ENCODE peak calls at places on chromosome 4, in six cellular contexts. J is A549, B is heart right ventricle, I is body of pancreas, S is Peyer's patch, U is neural progenitor cell. A is an unnamed sample.

GRCh38 chr4:144801731-144802130 is 155.8 kb downstream of the HHIP start:
- DNase-seq in J (no peak), U (no peak), S (no peak), B (no peak), I (no peak), A (no peak)

GRCh38 chr4:82891728-82892466 is 944 bp upstream of the SEC31A start:
- DNase-seq in B (no peak), I (no peak), S (no peak), U (peak; percentile 24), J (no peak), A (no peak)

GRCh38 chr4:98793658-98794057 is 135.2 kb upstream of the TSPAN5 start:
- DNase-seq in U (no peak), I (no peak), J (no peak), B (no peak), S (no peak), A (no peak)

GRCh38 chr4:88989990-88990389 is 67.0 kb downstream of the FAM13A start:
- DNase-seq in S (no peak), J (no peak), B (no peak), U (no peak), I (no peak), A (no peak)

GRCh38 chr4:31234494-31234893 is 514.3 kb downstream of the PCDH7 start:
- DNase-seq in S (no peak), U (no peak), I (no peak), B (no peak), J (no peak), A (no peak)

GRCh38 chr4:7391637-7392437 is 42.9 kb downstream of the PSAPL1 start:
- DNase-seq in S (no peak), I (no peak), B (no peak), U (no peak), J (no peak), A (peak; percentile 53)

GRCh38 chr4:141180991-141181760 is 39.5 kb upstream of the ZNF330 start:
- DNase-seq in U (no peak), J (no peak), S (no peak), I (no peak), B (no peak), A (no peak)

GRCh38 chr4:105990933-105991332 is 95.7 kb downstream of the NPNT start:
- DNase-seq in S (no peak), J (no peak), B (peak; percentile 85), U (no peak), I (peak; percentile 59), A (peak; percentile 70)

GRCh38 chr4:94595880-94596483 is 144.2 kb downstream of the PDLIM5 start:
- DNase-seq in S (no peak), I (no peak), U (peak; percentile 46), B (no peak), J (peak; percentile 24), A (no peak)

GRCh38 chr4:154506253-154506652 is 14.7 kb upstream of the DCHS2 start:
- DNase-seq in S (no peak), J (no peak), I (no peak), U (peak; percentile 64), B (no peak), A (no peak)

GRCh38 chr4:99817310-99817885 is 771 bp downstream of the DAPP1 start:
- DNase-seq in U (no peak), J (no peak), I (no peak), S (no peak), B (no peak), A (no peak)
- H3K27ac ChIP-seq in U (no peak overlapping the region), J (no peak overlapping the region), I (peak overlapping the region; percentile 70), S (peak overlapping the region; percentile 73), B (no peak overlapping the region), A (no peak overlapping the region)

GRCh38 chr4:90318208-90318607 is 191.0 kb downstream of the CCSER1 start:
- DNase-seq in I (no peak), J (no peak), S (no peak), U (no peak), B (no peak), A (no peak)
- H3K4me3 ChIP-seq in I (no peak overlapping the region), J (no peak overlapping the region), S (no peak overlapping the region), U (no peak overlapping the region), B (no peak overlapping the region), A (no peak overlapping the region)

GRCh38 chr4:183722738-183723560 is 63.9 kb downstream of the TRAPPC11 start:
- DNase-seq in B (peak; percentile 75), U (peak; percentile 76), J (no peak), S (peak; percentile 64), I (peak; percentile 76), A (no peak)

GRCh38 chr4:183723561-183724228 is 64.6 kb downstream of the TRAPPC11 start:
- DNase-seq in U (no peak), I (no peak), S (no peak), B (no peak), J (no peak), A (no peak)

GRCh38 chr4:183716302-183716701 is 57.2 kb downstream of the TRAPPC11 start:
- DNase-seq in U (no peak), S (no peak), B (no peak), J (no peak), I (no peak), A (no peak)

GRCh38 chr4:183718876-183719275 is 59.8 kb downstream of the TRAPPC11 start:
- DNase-seq in U (no peak), J (no peak), B (no peak), I (no peak), S (no peak), A (no peak)

GRCh38 chr4:183721207-183722081 is 62.4 kb downstream of the TRAPPC11 start:
- DNase-seq in B (peak; percentile 83), S (peak; percentile 25), I (peak; percentile 86), U (peak; percentile 32), J (peak; percentile 60), A (no peak)
- TF ChIP-seq CTCF in B (peak; percentile 66), S (no peak), I (peak; percentile 76), U (peak; percentile 33), J (peak; percentile 51), A (no peak)

GRCh38 chr4:23291139-23291538 is 598.4 kb downstream of the GBA3 start:
- DNase-seq in S (no peak), B (no peak), J (no peak), U (no peak), I (no peak), A (no peak)
- H3K27ac ChIP-seq in S (no peak overlapping the region), B (no peak overlapping the region), J (no peak overlapping the region), U (no peak overlapping the region), I (no peak overlapping the region), A (no peak overlapping the region)

GRCh38 chr4:113758361-113758760 is 3.2 kb downstream of the CAMK2D start:
- DNase-seq in S (no peak), I (no peak), U (no peak), B (no peak), J (no peak), A (no peak)

GRCh38 chr4:113761682-113762060 is at the start of gene CAMK2D:
- DNase-seq in J (peak; percentile 62), B (peak; percentile 88), S (peak; percentile 77), I (peak; percentile 85), U (peak; percentile 88), A (peak; percentile 60)

GRCh38 chr4:113760094-113760851 is 1.3 kb downstream of the CAMK2D start:
- DNase-seq in B (no peak), I (peak; percentile 25), J (peak; percentile 7), U (peak; percentile 62), S (peak; percentile 61), A (peak; percentile 69)

GRCh38 chr4:113760852-113761681 is 471 bp downstream of the CAMK2D start:
- DNase-seq in J (peak; percentile 26), U (peak; percentile 62), B (peak; percentile 86), S (peak; percentile 61), I (peak; percentile 76), A (peak; percentile 89)

DNA sequence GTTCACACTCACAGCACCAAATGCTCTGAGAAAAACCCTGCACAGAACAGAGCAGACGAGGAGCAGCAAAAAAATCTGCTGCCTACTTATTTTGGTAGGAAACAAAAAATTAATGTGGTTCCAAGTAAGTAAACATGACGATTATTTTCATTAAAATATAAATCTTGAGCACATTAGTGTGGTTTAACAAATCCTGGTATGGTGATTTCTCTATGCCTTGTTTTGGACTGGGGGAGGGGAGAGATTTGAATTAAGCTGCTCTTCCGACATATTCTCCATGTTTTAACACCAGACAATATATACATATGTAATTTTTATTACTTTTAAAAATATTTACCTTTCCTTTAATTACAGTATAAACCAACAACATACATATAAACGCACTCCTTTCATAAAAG is 1.8 kb downstream of the CAMK2D start:
- DNase-seq in J (no peak), S (no peak), B (no peak), I (no peak), U (no peak), A (no peak)
- H3K4me3 ChIP-seq in J (peak overlapping the region; percentile 90), S (peak overlapping the region; percentile 75), B (peak overlapping the region; percentile 88), I (peak overlapping the region; percentile 48), U (peak overlapping the region; percentile 77), A (peak overlapping the region; percentile 93)

GRCh38 chr4:125244848-125245450 is 69.8 kb upstream of the FAT4 start:
- DNase-seq in B (no peak), S (no peak), J (no peak), I (no peak), U (no peak), A (no peak)

GRCh38 chr4:125243835-125244397 is 70.8 kb upstream of the FAT4 start:
- DNase-seq in J (no peak), U (no peak), B (no peak), S (no peak), I (no peak), A (no peak)
- TF ChIP-seq CTCF in J (no peak), U (no peak), B (no peak), S (no peak), I (no peak), A (no peak)

DNA sequence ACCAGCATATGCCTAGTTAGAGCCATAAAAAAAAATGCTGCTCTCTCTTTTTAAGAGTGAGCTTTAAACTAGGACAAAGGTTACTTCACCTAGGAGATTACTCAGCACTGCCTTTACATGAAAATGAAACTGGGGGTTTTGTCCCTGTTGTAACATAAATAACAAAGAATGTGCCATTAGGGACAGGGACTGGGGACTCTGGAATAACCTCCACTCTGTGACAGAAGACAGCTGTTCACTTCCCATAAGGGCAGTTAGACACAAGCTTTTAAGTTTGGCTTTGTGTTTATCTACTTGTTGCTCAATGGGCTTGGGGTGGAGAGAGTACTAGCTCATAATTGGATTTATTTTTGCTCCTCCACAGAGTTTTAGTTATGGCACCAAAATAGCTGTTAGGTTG is 11.9 kb downstream of the ENPEP start:
- DNase-seq in B (no peak), I (no peak), J (no peak), S (no peak), U (no peak), A (no peak)
- H3K27ac ChIP-seq in B (peak overlapping the region; percentile 1), I (peak overlapping the region; percentile 25), J (no peak overlapping the region), S (no peak overlapping the region), U (no peak overlapping the region), A (no peak overlapping the region)

GRCh38 chr4:157244348-157244747 is 23.8 kb downstream of the GRIA2 start:
- DNase-seq in S (no peak), J (no peak), I (no peak), U (no peak), B (no peak), A (no peak)
- H3K4me3 ChIP-seq in S (no peak overlapping the region), J (no peak overlapping the region), I (no peak overlapping the region), U (no peak overlapping the region), B (no peak overlapping the region), A (peak overlapping the region; percentile 25)

DNA sequence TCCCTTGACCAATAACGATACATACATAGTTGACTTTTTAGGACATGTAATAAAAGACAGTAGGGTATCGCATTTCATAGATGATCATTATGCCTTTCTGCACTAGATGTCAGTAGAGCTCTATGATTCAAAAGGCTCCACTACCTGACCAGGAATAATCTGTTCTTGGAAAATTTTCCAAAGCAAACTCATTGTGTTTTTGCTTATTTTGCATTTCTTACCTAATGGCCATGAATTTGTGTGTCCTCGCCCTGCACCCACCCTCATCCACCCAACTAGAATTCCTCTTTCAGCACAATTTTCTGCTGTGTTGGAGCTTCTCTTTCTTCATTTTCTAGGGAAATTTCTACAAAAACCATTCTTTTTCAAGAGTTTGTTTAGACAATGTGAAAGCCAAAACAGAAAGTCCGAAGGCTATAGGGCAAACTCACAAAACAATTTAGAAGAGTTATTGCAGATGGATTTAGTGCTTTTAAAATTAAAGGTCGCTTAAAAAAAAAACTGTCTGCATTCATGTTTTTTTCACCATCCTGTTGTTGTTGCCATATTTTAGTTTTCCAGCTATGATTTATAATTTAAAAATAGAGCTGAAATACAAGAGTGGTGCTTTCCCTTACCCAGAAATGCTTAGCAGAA is 183.6 kb downstream of the SPATA18 start:
- DNase-seq in J (peak; percentile 8), U (peak; percentile 22), B (no peak), I (no peak), S (no peak), A (no peak)
- TF ChIP-seq CTCF in J (peak; percentile 49), U (peak; percentile 53), B (peak; percentile 76), I (peak; percentile 82), S (no peak), A (peak; percentile 50)

A was measured in ascending aorta.